ENCODE peak calls at places on chromosomes 4 and X, in six cellular contexts. K is stomach, D is A549, Y is SK-N-SH, S is sigmoid colon, I is transverse colon. E is an unnamed sample.

GRCh38 chr4:136319789-136320470 is 1212.4 kb downstream of the PCDH18 start:
- DNase-seq in K (no peak), D (peak; percentile 74), Y (no peak), S (no peak), I (no peak), E (no peak)

GRCh38 chr4:26071688-26072087 is 157.7 kb downstream of the SMIM20 start:
- DNase-seq in K (no peak), D (no peak), Y (no peak), S (no peak), I (no peak), E (no peak)

GRCh38 chrX:44244008-44244407 is 99.5 kb downstream of the EFHC2 start:
- DNase-seq in K (no peak), D (peak; percentile 35), Y (peak; percentile 6), S (no peak), I (no peak), E (no peak)

GRCh38 chrX:153953342-153953830 is 8.9 kb upstream of the RENBP start:
- DNase-seq in K (peak; percentile 79), D (peak; percentile 58), Y (peak; percentile 95), S (peak; percentile 93), I (peak; percentile 81), E (peak; percentile 92)

GRCh38 chrX:21735753-21736127 is 22.2 kb downstream of the SMPX start:
- DNase-seq in K (no peak), D (no peak), Y (no peak), S (no peak), I (no peak), E (no peak)

GRCh38 chr4:8599657-8600056 is 7.1 kb downstream of the CPZ start:
- DNase-seq in K (no peak), D (peak; percentile 17), Y (no peak), S (no peak), I (no peak), E (no peak)

GRCh38 chrX:48831909-48832291 is 3.5 kb downstream of the PCSK1N start:
- DNase-seq in K (no peak), D (no peak), Y (peak; percentile 12), S (no peak), I (no peak), E (no peak)

GRCh38 chr4:107862658-107863057 is 37.9 kb downstream of the SGMS2 start:
- DNase-seq in K (peak; percentile 49), D (peak; percentile 71), Y (no peak), S (no peak), I (peak; percentile 14), E (no peak)

GRCh38 chrX:17621566-17622270 is 115.6 kb upstream of the SCML1 start:
- DNase-seq in K (no peak), D (no peak), Y (no peak), S (no peak), I (no peak), E (no peak)

GRCh38 chr4:134365852-134366251 is 164.3 kb upstream of the PABPC4L start:
- DNase-seq in K (no peak), D (peak; percentile 30), Y (no peak), S (no peak), I (no peak), E (no peak)

GRCh38 chr4:7556558-7556957 is 121.8 kb upstream of the PSAPL1 start:
- DNase-seq in K (no peak), D (no peak), Y (no peak), S (no peak), I (no peak), E (no peak)

GRCh38 chr4:56038763-56039162 is 90.0 kb downstream of the CEP135 start:
- DNase-seq in K (no peak), D (no peak), Y (peak; percentile 37), S (no peak), I (no peak), E (no peak)

GRCh38 chr4:181181331-181181730 is 1061.9 kb upstream of the TENM3 start:
- DNase-seq in K (no peak), D (no peak), Y (no peak), S (no peak), I (no peak), E (no peak)

DNA sequence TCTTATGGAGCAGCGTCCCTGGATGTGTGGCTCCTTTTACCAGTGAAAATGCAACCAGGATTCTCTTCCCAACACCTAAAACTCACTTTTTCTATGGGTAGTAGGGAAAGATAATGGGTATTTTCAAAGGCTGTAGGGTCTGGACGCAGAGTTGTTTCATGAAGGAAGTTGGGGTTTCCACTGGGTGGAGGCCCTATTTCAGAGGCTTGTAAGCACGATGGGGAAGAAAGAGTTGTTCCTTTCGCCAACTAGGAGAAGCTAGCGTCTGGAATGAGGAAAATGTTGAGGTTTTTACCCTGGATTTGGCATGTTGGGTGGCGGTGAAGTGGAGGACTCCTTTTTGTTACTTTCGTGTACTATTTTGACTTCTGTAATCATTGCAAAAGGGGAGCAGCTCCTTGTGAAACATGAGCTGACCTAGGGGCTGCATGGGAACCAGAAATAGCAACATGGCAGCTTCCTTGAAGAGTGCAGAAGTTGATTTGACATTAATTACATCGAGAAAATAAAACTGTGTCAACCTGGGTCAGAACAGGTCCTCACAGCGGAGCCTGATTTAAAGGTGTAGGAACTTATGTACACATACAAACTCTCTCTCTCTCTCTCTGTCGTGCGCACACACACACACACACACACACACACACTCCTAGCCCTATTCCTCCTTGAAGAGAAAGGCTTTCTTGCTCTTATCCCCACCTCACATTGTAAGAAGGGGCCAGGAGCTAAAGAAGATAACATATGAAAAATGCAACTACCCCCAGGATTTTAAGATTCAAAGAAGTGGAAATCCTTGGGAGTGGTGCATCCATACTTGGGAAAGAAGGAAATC is 19.1 kb downstream of the VSIG4 start:
- DNase-seq in K (no peak), D (no peak), Y (no peak), S (no peak), I (no peak), E (no peak)
- TF ChIP-seq EP300 in K (no peak), D (no peak), Y (no peak), S (no peak), I (no peak), E (no peak)

GRCh38 chr4:141246683-141247429 is 26.2 kb downstream of the ZNF330 start:
- DNase-seq in K (no peak), D (no peak), Y (no peak), S (no peak), I (no peak), E (no peak)
- TF ChIP-seq EP300 in K (no peak), D (no peak), Y (no peak), S (no peak), I (no peak), E (no peak)

GRCh38 chr4:2352729-2353221 is 65.7 kb downstream of the ZFYVE28 start:
- DNase-seq in K (no peak), D (no peak), Y (no peak), S (peak; percentile 54), I (peak; percentile 2), E (no peak)
- TF ChIP-seq EP300 in K (no peak), D (no peak), Y (no peak), S (no peak), I (no peak), E (no peak)

DNA sequence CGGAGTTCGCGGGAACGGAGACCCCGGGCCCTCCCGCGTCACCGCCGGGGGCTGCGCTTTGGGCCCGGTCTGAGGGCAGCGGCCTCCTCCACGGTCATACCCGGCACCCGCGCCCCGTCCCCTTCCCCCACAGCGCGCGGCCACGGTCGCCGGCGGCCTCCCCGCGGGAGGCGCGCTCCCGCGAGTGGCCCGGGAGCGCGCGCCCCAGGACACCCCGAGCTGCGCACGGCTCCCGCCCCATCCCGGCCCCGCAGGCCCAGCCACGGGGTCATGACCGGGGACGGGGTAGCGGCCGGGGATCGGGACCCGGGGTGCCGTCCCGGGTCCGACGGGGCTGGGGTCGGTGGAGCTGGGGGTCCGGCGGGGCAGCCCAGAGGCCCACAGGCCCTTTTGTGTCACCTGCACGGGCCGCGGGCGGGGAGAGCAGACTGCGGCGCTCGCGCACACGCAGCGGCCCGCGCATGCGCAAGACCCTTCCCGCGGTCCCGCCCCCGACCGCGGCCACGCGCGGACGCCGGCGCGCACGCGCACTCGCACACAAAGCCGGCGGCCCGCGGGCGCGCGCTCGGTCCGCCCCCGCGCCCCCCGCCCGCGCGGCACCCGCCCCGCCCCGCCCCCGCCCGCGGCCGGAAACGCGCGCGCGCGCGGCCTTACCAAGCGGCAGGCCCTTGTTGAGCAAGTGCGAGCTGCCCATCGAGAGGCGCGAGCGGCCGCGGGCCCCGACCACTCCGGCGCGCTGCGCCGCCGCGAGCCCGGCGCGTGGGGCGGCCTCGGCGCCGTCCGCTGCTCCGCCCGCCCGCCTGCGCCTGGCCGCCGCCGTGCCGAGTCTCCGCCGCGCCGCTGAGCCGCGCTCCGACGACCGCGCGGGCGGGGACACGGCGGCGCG is at the start of gene CTBP1:
- DNase-seq in K (peak; percentile 79), D (peak; percentile 81), Y (peak; percentile 100), S (peak; percentile 90), I (peak; percentile 84), E (no peak)
- TF ChIP-seq EP300 in K (no peak), D (no peak), Y (no peak), S (no peak), I (no peak), E (no peak)

GRCh38 chrX:39283239-39283638 is 482.0 kb downstream of the MID1IP1 start:
- DNase-seq in K (no peak), D (no peak), Y (no peak), S (no peak), I (no peak), E (no peak)
- TF ChIP-seq EP300 in K (no peak), D (no peak), Y (no peak), S (no peak), I (no peak), E (no peak)

GRCh38 chr4:164239976-164240375 is 514.0 kb upstream of the SMIM31 start:
- DNase-seq in K (no peak), D (no peak), Y (no peak), S (no peak), I (no peak), E (no peak)

GRCh38 chr4:164239433-164239832 is 514.5 kb upstream of the SMIM31 start:
- DNase-seq in K (no peak), D (no peak), Y (no peak), S (no peak), I (no peak), E (no peak)
- TF ChIP-seq EP300 in K (no peak), D (no peak), Y (no peak), S (no peak), I (no peak), E (no peak)

DNA sequence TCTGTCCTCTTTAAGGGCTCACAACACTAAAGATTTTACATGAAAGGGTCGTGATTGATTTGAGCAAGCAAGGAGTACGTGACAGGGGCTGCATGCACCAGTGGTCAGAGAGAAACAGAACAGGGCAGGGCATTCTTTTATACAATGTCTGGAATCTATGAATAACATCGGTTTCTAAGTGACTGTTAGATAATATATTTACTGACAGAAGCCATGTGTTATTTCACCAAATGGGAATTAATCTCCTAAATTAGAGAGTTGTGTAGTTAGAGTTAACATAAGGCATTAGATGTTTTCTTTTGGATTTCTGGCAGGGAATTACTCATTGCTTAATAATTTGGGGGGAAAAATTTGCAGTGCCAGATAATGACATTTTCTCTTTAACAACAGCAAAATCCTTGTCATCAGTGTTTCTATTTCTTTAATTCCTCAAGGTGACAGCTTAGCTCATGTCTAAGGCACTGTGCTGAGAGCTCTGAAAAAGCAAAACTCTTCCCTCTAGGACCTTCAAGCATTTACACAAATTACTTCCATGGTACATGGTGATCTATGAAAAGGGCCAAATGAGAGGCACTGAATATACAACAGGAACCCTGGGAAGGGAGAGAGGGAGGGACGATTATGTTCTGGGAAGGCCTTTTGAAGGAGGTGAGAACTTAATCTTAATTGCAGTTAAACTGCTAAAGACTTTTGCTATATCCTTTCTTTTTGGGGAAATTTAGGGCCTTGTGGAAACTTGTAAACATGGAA is 145.0 kb downstream of the RTL3 start:
- DNase-seq in K (no peak), D (no peak), Y (no peak), S (no peak), I (no peak), E (no peak)
- TF ChIP-seq EP300 in K (no peak), D (no peak), Y (no peak), S (no peak), I (no peak), E (no peak)

E was measured in esophagus muscularis mucosa.